ENCODE peak calls at places on chromosomes 3 and 15, in six cellular contexts. One of them, this sample, is unnamed.

GRCh38 chr15:37099321-37100108 is 834 bp downstream of the MEIS2 start:
- DNase-seq in GM12878: no peak
- DNase-seq in HCT116: peak; percentile 16
- DNase-seq in K562: peak; percentile 78
- DNase-seq in HepG2: peak; percentile 66
- DNase-seq in H1: no peak
- DNase-seq in this sample: no peak

GRCh38 chr15:29677450-29677849 is 144.8 kb downstream of the TJP1 start:
- DNase-seq in GM12878: no peak
- DNase-seq in HCT116: no peak
- DNase-seq in K562: no peak
- DNase-seq in HepG2: no peak
- DNase-seq in H1: peak; percentile 38
- DNase-seq in this sample: no peak

GRCh38 chr15:29392358-29392757 is 122.7 kb upstream of the NSMCE3 start:
- DNase-seq in GM12878: no peak
- DNase-seq in HCT116: no peak
- DNase-seq in K562: no peak
- DNase-seq in HepG2: no peak
- DNase-seq in H1: no peak
- DNase-seq in this sample: no peak

GRCh38 chr15:90644526-90644925 is 72.6 kb upstream of the BLM start:
- DNase-seq in GM12878: no peak
- DNase-seq in HCT116: no peak
- DNase-seq in K562: no peak
- DNase-seq in HepG2: no peak
- DNase-seq in H1: no peak
- DNase-seq in this sample: no peak

GRCh38 chr15:33737687-33738606 is 230.3 kb upstream of the CHRM5 start:
- DNase-seq in GM12878: no peak
- DNase-seq in HCT116: peak; percentile 16
- DNase-seq in K562: peak; percentile 48
- DNase-seq in HepG2: peak; percentile 25
- DNase-seq in H1: peak; percentile 79
- DNase-seq in this sample: peak; percentile 9

GRCh38 chr3:158864492-158864891 is 62.6 kb downstream of the MFSD1 start:
- DNase-seq in GM12878: no peak
- DNase-seq in HCT116: no peak
- DNase-seq in K562: no peak
- DNase-seq in HepG2: no peak
- DNase-seq in H1: no peak
- DNase-seq in this sample: no peak

GRCh38 chr15:90184786-90185704 is 16.1 kb upstream of the SEMA4B start:
- DNase-seq in GM12878: no peak
- DNase-seq in HCT116: no peak
- DNase-seq in K562: peak; percentile 86
- DNase-seq in HepG2: peak; percentile 54
- DNase-seq in H1: peak; percentile 83
- DNase-seq in this sample: no peak

GRCh38 chr3:89877230-89877629 is 769.8 kb downstream of the EPHA3 start:
- DNase-seq in GM12878: no peak
- DNase-seq in HCT116: no peak
- DNase-seq in K562: no peak
- DNase-seq in HepG2: no peak
- DNase-seq in H1: no peak
- DNase-seq in this sample: no peak

GRCh38 chr15:39084683-39085530 is 496.0 kb upstream of the THBS1 start:
- DNase-seq in GM12878: no peak
- DNase-seq in HCT116: no peak
- DNase-seq in K562: no peak
- DNase-seq in HepG2: peak; percentile 21
- DNase-seq in H1: no peak
- DNase-seq in this sample: no peak

GRCh38 chr15:74228723-74229081 is 7.4 kb upstream of the CCDC33 start:
- DNase-seq in GM12878: no peak
- DNase-seq in HCT116: no peak
- DNase-seq in K562: no peak
- DNase-seq in HepG2: no peak
- DNase-seq in H1: no peak
- DNase-seq in this sample: no peak

GRCh38 chr15:43225201-43225949 is 4.6 kb upstream of the EPB42 start:
- DNase-seq in GM12878: peak; percentile 45
- DNase-seq in HCT116: peak; percentile 56
- DNase-seq in K562: peak; percentile 78
- DNase-seq in HepG2: peak; percentile 63
- DNase-seq in H1: no peak
- DNase-seq in this sample: no peak

GRCh38 chr3:174958671-174959328 is 99.7 kb downstream of the NAALADL2 start:
- DNase-seq in GM12878: no peak
- DNase-seq in HCT116: no peak
- DNase-seq in K562: no peak
- DNase-seq in HepG2: no peak
- DNase-seq in H1: no peak
- DNase-seq in this sample: no peak

GRCh38 chr15:66675456-66675855 is 26.6 kb upstream of the SMAD6 start:
- DNase-seq in GM12878: no peak
- DNase-seq in HCT116: no peak
- DNase-seq in K562: no peak
- DNase-seq in HepG2: no peak
- DNase-seq in H1: no peak
- DNase-seq in this sample: no peak

GRCh38 chr3:71201939-71202338 is 381.6 kb downstream of the FOXP1 start:
- DNase-seq in GM12878: no peak
- DNase-seq in HCT116: no peak
- DNase-seq in K562: no peak
- DNase-seq in HepG2: no peak
- DNase-seq in H1: no peak
- DNase-seq in this sample: no peak

GRCh38 chr15:80660114-80660513 is 35.0 kb upstream of the ABHD17C start:
- DNase-seq in GM12878: no peak
- DNase-seq in HCT116: no peak
- DNase-seq in K562: no peak
- DNase-seq in HepG2: peak; percentile 42
- DNase-seq in H1: peak; percentile 52
- DNase-seq in this sample: no peak

GRCh38 chr3:14525685-14526631 is 14.2 kb downstream of the GRIP2 start:
- DNase-seq in GM12878: no peak
- DNase-seq in HCT116: no peak
- DNase-seq in K562: peak; percentile 19
- DNase-seq in HepG2: no peak
- DNase-seq in H1: no peak
- DNase-seq in this sample: no peak

GRCh38 chr15:77702211-77702957 is 69.7 kb upstream of the LINGO1 start:
- DNase-seq in GM12878: no peak
- DNase-seq in HCT116: no peak
- DNase-seq in K562: peak; percentile 42
- DNase-seq in HepG2: no peak
- DNase-seq in H1: peak; percentile 88
- DNase-seq in this sample: peak; percentile 49

GRCh38 chr3:173650596-173650995 is 253.1 kb downstream of the NLGN1 start:
- DNase-seq in GM12878: no peak
- DNase-seq in HCT116: no peak
- DNase-seq in K562: no peak
- DNase-seq in HepG2: no peak
- DNase-seq in H1: no peak
- DNase-seq in this sample: no peak

GRCh38 chr15:38996111-38996541 is 431.5 kb upstream of the RASGRP1 start:
- DNase-seq in GM12878: no peak
- DNase-seq in HCT116: no peak
- DNase-seq in K562: no peak
- DNase-seq in HepG2: no peak
- DNase-seq in H1: no peak
- DNase-seq in this sample: no peak

GRCh38 chr3:30693470-30694120 is 87.2 kb downstream of the TGFBR2 start:
- DNase-seq in GM12878: peak; percentile 16
- DNase-seq in HCT116: peak; percentile 40
- DNase-seq in K562: peak; percentile 34
- DNase-seq in HepG2: peak; percentile 62
- DNase-seq in H1: no peak
- DNase-seq in this sample: peak; percentile 60

GRCh38 chr15:79071901-79072300 is 18.7 kb downstream of the RASGRF1 start:
- DNase-seq in GM12878: no peak
- DNase-seq in HCT116: no peak
- DNase-seq in K562: no peak
- DNase-seq in HepG2: no peak
- DNase-seq in H1: no peak
- DNase-seq in this sample: no peak

GRCh38 chr3:150430272-150430671 is 22.2 kb downstream of the TSC22D2 start:
- DNase-seq in GM12878: no peak
- DNase-seq in HCT116: no peak
- DNase-seq in K562: no peak
- DNase-seq in HepG2: no peak
- DNase-seq in H1: no peak
- DNase-seq in this sample: no peak

GRCh38 chr3:77319711-77320110 is 279.8 kb downstream of the ROBO2 start:
- DNase-seq in GM12878: no peak
- DNase-seq in HCT116: no peak
- DNase-seq in K562: peak; percentile 21
- DNase-seq in HepG2: peak; percentile 15
- DNase-seq in H1: no peak
- DNase-seq in this sample: no peak
- TF ChIP-seq YY1 in GM12878: no peak
- TF ChIP-seq YY1 in HCT116: no peak
- TF ChIP-seq YY1 in K562: no peak
- TF ChIP-seq YY1 in HepG2: no peak
- TF ChIP-seq YY1 in H1: no peak
- TF ChIP-seq YY1 in this sample: no peak

GRCh38 chr3:32404714-32405113 is 13.1 kb downstream of the CMTM7 start:
- DNase-seq in GM12878: no peak
- DNase-seq in HCT116: no peak
- DNase-seq in K562: no peak
- DNase-seq in HepG2: no peak
- DNase-seq in H1: no peak
- DNase-seq in this sample: no peak
- H3K4me1 ChIP-seq in GM12878: peaks cover 3% of the 10 kb centered on the region
- H3K4me1 ChIP-seq in HCT116: peaks cover 53% of the 10 kb centered on the region
- H3K4me1 ChIP-seq in K562: peaks cover 6% of the 10 kb centered on the region
- H3K4me1 ChIP-seq in HepG2: peaks cover 44% of the 10 kb centered on the region
- H3K4me1 ChIP-seq in H1: peaks cover 9% of the 10 kb centered on the region
- H3K4me1 ChIP-seq in this sample: no peaks in the 10 kb centered on the region

DNA sequence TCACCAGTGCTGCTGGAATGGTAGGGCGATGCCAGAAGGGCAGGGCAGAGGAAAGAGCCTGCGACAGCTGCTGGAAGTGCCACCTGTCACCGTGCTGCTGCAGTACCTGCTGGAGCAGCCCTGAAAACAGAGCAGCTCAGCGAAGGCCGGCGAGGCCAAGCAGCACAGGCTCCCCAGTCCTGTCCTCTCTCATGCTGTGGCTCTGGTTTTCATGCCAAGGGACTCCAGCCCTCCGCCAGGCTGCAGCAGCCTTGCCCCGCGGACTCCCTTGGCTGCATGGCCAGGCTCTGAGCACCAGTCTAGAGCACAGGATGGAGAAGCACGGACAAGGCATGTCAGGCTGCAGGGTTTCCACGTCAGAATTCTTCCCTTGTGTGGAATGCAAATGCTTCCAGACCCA is 43.9 kb downstream of the ADCY5 start:
- DNase-seq in GM12878: no peak
- DNase-seq in HCT116: no peak
- DNase-seq in K562: no peak
- DNase-seq in HepG2: no peak
- DNase-seq in H1: no peak
- DNase-seq in this sample: no peak
- TF ChIP-seq ZNF274 in GM12878: no peak
- TF ChIP-seq ZNF274 in HCT116: no peak
- TF ChIP-seq ZNF274 in K562: no peak
- TF ChIP-seq ZNF274 in HepG2: no peak
- TF ChIP-seq ZNF274 in H1: no peak
- TF ChIP-seq ZNF274 in this sample: no peak

GRCh38 chr3:129593595-129594339 is 12.7 kb downstream of the PLXND1 start:
- DNase-seq in GM12878: no peak
- DNase-seq in HCT116: no peak
- DNase-seq in K562: no peak
- DNase-seq in HepG2: peak; percentile 95
- DNase-seq in H1: peak; percentile 55
- DNase-seq in this sample: no peak
- TF ChIP-seq YY1 in GM12878: no peak
- TF ChIP-seq YY1 in HCT116: no peak
- TF ChIP-seq YY1 in K562: no peak
- TF ChIP-seq YY1 in HepG2: peak; percentile 46
- TF ChIP-seq YY1 in H1: no peak
- TF ChIP-seq YY1 in this sample: no peak

GRCh38 chr3:195208183-195208582 is 62.8 kb downstream of the XXYLT1 start:
- DNase-seq in GM12878: peak; percentile 89
- DNase-seq in HCT116: no peak
- DNase-seq in K562: no peak
- DNase-seq in HepG2: no peak
- DNase-seq in H1: peak; percentile 30
- DNase-seq in this sample: no peak

GRCh38 chr3:195209836-195210551 is 61.0 kb downstream of the XXYLT1 start:
- DNase-seq in GM12878: no peak
- DNase-seq in HCT116: no peak
- DNase-seq in K562: no peak
- DNase-seq in HepG2: no peak
- DNase-seq in H1: peak; percentile 45
- DNase-seq in this sample: no peak

GRCh38 chr3:195207731-195208130 is 63.2 kb downstream of the XXYLT1 start:
- DNase-seq in GM12878: no peak
- DNase-seq in HCT116: no peak
- DNase-seq in K562: no peak
- DNase-seq in HepG2: no peak
- DNase-seq in H1: no peak
- DNase-seq in this sample: no peak

GRCh38 chr3:195208631-195209030 is 62.3 kb downstream of the XXYLT1 start:
- DNase-seq in GM12878: no peak
- DNase-seq in HCT116: no peak
- DNase-seq in K562: peak; percentile 42
- DNase-seq in HepG2: no peak
- DNase-seq in H1: peak; percentile 38
- DNase-seq in this sample: no peak

GRCh38 chr3:195209083-195209835 is 61.7 kb downstream of the XXYLT1 start:
- DNase-seq in GM12878: no peak
- DNase-seq in HCT116: no peak
- DNase-seq in K562: no peak
- DNase-seq in HepG2: no peak
- DNase-seq in H1: peak; percentile 48
- DNase-seq in this sample: no peak
- H3K4me1 ChIP-seq in GM12878: peaks cover 40% of the 10 kb centered on the region
- H3K4me1 ChIP-seq in HCT116: peaks cover 37% of the 10 kb centered on the region
- H3K4me1 ChIP-seq in K562: peaks cover 33% of the 10 kb centered on the region
- H3K4me1 ChIP-seq in HepG2: peaks cover 64% of the 10 kb centered on the region
- H3K4me1 ChIP-seq in H1: no peaks in the 10 kb centered on the region
- H3K4me1 ChIP-seq in this sample: peaks cover 17% of the 10 kb centered on the region

GRCh38 chr3:45692866-45693265 is 3.7 kb downstream of the SACM1L start:
- DNase-seq in GM12878: no peak
- DNase-seq in HCT116: no peak
- DNase-seq in K562: no peak
- DNase-seq in HepG2: no peak
- DNase-seq in H1: no peak
- DNase-seq in this sample: no peak
- TF ChIP-seq ZNF274 in GM12878: no peak
- TF ChIP-seq ZNF274 in HCT116: no peak
- TF ChIP-seq ZNF274 in K562: no peak
- TF ChIP-seq ZNF274 in HepG2: no peak
- TF ChIP-seq ZNF274 in H1: no peak
- TF ChIP-seq ZNF274 in this sample: no peak

This sample was measured in NT2/D1.